ENCODE peak calls at places on chromosomes 12 and 14, in eight cellular contexts. Z, B, P, H, G, N, U and X are unnamed samples.
A peak's percentile ranks its signal among the peaks of the same experiment; 100 is the strongest.

GRCh38 chr14:52694761-52695480 is 437 bp downstream of the ERO1A start:
- DNase-seq in U (peak; percentile 84), P (peak; percentile 79), N (no peak), G (peak; percentile 41), Z (peak; percentile 67), H (peak; percentile 60), B (peak; percentile 27), X (peak; percentile 66)

GRCh38 chr14:52067873-52068740 is 752 bp downstream of the NID2 start:
- DNase-seq in Z (peak; percentile 54), U (no peak), G (peak; percentile 60), H (peak; percentile 28), B (peak; percentile 32), P (no peak), N (no peak), X (no peak)

GRCh38 chr12:50003595-50003994 is 21.7 kb downstream of the RACGAP1 start:
- DNase-seq in U (no peak), G (peak; percentile 67), Z (peak; percentile 51), N (no peak), H (no peak), P (no peak), B (no peak), X (no peak)

GRCh38 chr12:124904306-124905098 is 9.9 kb downstream of the UBC start:
- DNase-seq in G (peak; percentile 92), U (no peak), B (peak; percentile 88), Z (peak; percentile 92), H (no peak), N (peak; percentile 80), P (no peak), X (no peak)

GRCh38 chr12:49470986-49471385 is 67.8 kb upstream of the KCNH3 start:
- DNase-seq in G (no peak), N (no peak), B (no peak), P (no peak), U (no peak), H (no peak), Z (no peak), X (no peak)

GRCh38 chr12:131857908-131858850 is 30.0 kb downstream of the MMP17 start:
- DNase-seq in G (no peak), N (no peak), H (no peak), U (no peak), P (no peak), Z (no peak), B (no peak), X (no peak)

GRCh38 chr12:51320695-51321320 is 3.2 kb downstream of the BIN2 start:
- DNase-seq in N (no peak), G (peak; percentile 43), H (no peak), Z (peak; percentile 35), B (no peak), U (peak; percentile 55), P (peak; percentile 57), X (no peak)

GRCh38 chr12:2190896-2191533 is 138.2 kb downstream of the CACNA1C start:
- DNase-seq in P (no peak), H (no peak), N (no peak), B (no peak), U (no peak), G (no peak), Z (no peak), X (no peak)

GRCh38 chr12:57983150-57983857 is 41.9 kb downstream of the ATP23 start:
- DNase-seq in N (no peak), P (no peak), Z (peak; percentile 46), G (peak; percentile 80), U (peak; percentile 47), B (no peak), H (no peak), X (no peak)

GRCh38 chr12:116818341-116818856 is 62.8 kb downstream of the HRK start:
- DNase-seq in P (peak; percentile 29), B (no peak), N (no peak), H (no peak), U (peak; percentile 60), G (peak; percentile 42), Z (peak; percentile 22), X (peak; percentile 40)

GRCh38 chr14:106506901-106507305 is 980.5 kb downstream of the TMEM121 start:
- DNase-seq in H (peak; percentile 37), B (no peak), Z (no peak), G (no peak), N (no peak), P (peak; percentile 55), U (no peak), X (peak; percentile 53)

GRCh38 chr14:61839452-61839851 is 77.2 kb downstream of the SNAPC1 start:
- DNase-seq in N (no peak), G (peak; percentile 84), U (no peak), Z (peak; percentile 12), H (no peak), P (no peak), B (no peak), X (no peak)

GRCh38 chr12:1013618-1014489 is 22.8 kb downstream of the ERC1 start:
- DNase-seq in H (no peak), P (no peak), Z (peak; percentile 85), N (no peak), U (no peak), B (peak; percentile 12), G (peak; percentile 71), X (no peak)

GRCh38 chr14:65961004-65961403 is 525.2 kb upstream of the CCDC196 start:
- DNase-seq in N (no peak), P (no peak), H (peak; percentile 77), Z (peak; percentile 7), B (peak; percentile 43), G (peak; percentile 79), U (peak; percentile 41), X (peak; percentile 48)

GRCh38 chr14:65958664-65959562 is 527.3 kb upstream of the CCDC196 start:
- DNase-seq in H (no peak), Z (peak; percentile 17), N (no peak), U (peak; percentile 60), P (no peak), G (peak; percentile 50), B (no peak), X (no peak)

GRCh38 chr14:65954915-65955314 is 531.3 kb upstream of the CCDC196 start:
- DNase-seq in G (no peak), Z (no peak), N (no peak), P (no peak), H (no peak), U (no peak), B (no peak), X (no peak)

GRCh38 chr14:65959563-65960024 is 526.6 kb upstream of the CCDC196 start:
- DNase-seq in U (no peak), H (no peak), N (no peak), G (no peak), B (no peak), P (no peak), Z (no peak), X (no peak)

DNA sequence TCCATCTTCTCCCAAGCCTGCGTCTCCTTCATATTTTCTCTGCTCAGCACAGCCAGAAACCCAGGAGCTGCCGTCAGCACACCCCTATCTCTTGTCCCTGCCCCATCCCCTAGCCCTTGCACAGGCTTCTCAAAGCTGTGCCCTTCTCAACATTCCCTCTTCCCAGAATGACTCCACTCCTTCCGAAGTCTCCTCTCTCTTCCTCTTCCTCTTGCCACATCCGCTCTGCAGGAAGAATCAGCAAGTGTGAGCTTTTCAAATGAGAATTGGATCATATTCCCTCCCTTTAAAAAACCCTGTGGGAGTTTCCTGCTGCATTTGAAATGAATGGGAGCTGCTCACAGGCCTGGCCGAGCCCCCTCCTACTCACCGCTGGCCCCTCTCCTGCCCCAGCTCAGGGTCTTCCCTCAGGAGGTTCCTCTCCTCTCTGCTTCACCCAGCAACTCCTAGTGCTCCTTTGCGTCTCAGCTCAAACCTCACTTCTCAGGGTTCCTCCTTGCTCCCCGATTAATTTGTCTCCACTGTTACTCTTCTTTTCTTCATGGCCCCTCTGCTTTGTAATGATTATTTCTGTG is 528.5 kb upstream of the CCDC196 start:
- DNase-seq in H (no peak), B (no peak), P (no peak), N (no peak), G (no peak), Z (no peak), U (no peak), X (no peak)
- H3K27ac ChIP-seq in H (no peak overlapping the region), B (no peak overlapping the region), P (no peak overlapping the region), N (no peak overlapping the region), G (no peak overlapping the region), Z (no peak overlapping the region), U (no peak overlapping the region), X (no peak overlapping the region)

DNA sequence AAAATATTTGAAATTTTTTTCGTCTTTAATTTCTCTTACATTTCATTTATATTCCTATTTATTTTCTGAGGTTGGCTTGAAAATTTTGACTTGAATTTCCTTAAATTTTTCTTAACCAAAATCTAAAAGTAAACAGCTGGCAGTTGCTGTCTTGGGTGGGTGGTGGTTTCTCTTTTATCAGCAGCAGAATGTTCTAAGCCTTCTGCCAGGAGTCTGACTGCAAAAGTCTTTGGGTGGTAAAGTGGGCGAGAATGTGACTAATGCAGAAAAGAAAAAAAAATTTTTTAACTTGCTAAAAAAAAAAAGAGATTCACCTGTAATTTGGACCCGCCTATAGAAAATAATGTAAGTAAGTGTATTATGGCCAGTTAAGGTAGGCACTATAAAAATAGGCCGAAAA is 2.5 kb downstream of the FGFR1OP2 start:
- DNase-seq in B (no peak), G (peak; percentile 55), Z (peak; percentile 56), U (peak; percentile 18), H (no peak), P (no peak), N (no peak), X (no peak)
- H3K27ac ChIP-seq in B (no peak overlapping the region), G (no peak overlapping the region), Z (no peak overlapping the region), U (peak overlapping the region; percentile 79), H (peak overlapping the region; percentile 94), P (peak overlapping the region; percentile 53), N (no peak overlapping the region), X (peak overlapping the region; percentile 53)

GRCh38 chr12:92928431-92928961 is 599 bp downstream of the EEA1 start:
- DNase-seq in G (peak; percentile 25), P (peak; percentile 55), H (peak; percentile 70), U (peak; percentile 49), Z (peak; percentile 27), N (no peak), B (no peak), X (peak; percentile 46)

GRCh38 chr12:92927055-92927435 is 2.0 kb downstream of the EEA1 start:
- DNase-seq in Z (peak; percentile 38), B (peak; percentile 21), P (no peak), U (no peak), H (peak; percentile 46), N (no peak), G (peak; percentile 43), X (peak; percentile 26)

GRCh38 chr12:92926549-92926948 is 2.5 kb downstream of the EEA1 start:
- DNase-seq in P (no peak), N (no peak), U (no peak), G (no peak), H (no peak), Z (no peak), B (no peak), X (no peak)

GRCh38 chr12:92928962-92929915 is at the start of gene EEA1:
- DNase-seq in B (peak; percentile 98), U (peak; percentile 97), Z (peak; percentile 94), H (peak; percentile 96), G (peak; percentile 98), N (peak; percentile 87), P (peak; percentile 97), X (peak; percentile 97)

GRCh38 chr12:92927436-92928116 is 1.5 kb downstream of the EEA1 start:
- DNase-seq in H (no peak), G (peak; percentile 79), N (no peak), U (peak; percentile 18), Z (peak; percentile 82), B (no peak), P (no peak), X (no peak)
- H3K27ac ChIP-seq in H (peak overlapping the region; percentile 96), G (no peak overlapping the region), N (peak overlapping the region; percentile 92), U (peak overlapping the region; percentile 78), Z (peak overlapping the region; percentile 87), B (peak overlapping the region; percentile 94), P (peak overlapping the region; percentile 95), X (peak overlapping the region; percentile 85)

DNA sequence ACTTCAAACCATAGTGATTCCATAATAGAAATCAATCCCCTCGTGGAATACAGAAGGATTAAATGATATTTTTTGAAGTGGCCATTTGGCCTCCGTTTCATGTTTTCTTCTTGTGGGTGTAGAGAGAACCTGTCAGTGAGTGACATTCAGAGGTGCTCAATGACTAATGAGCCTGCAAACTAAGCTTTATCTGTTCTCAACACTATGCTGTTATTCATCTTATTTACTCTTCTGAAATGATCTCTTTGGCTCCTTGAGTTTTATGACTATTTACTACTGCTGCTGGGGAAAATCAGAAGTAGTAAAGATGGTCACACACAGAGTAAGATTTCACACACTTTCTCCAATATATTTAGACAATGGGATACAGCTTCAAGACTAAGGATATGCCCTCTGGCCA is 30.4 kb downstream of the ATP2B1 start:
- DNase-seq in P (no peak), N (no peak), Z (no peak), U (no peak), H (no peak), B (no peak), G (no peak), X (no peak)
- H3K27ac ChIP-seq in P (no peak overlapping the region), N (no peak overlapping the region), Z (no peak overlapping the region), U (no peak overlapping the region), H (no peak overlapping the region), B (no peak overlapping the region), G (no peak overlapping the region), X (no peak overlapping the region)